ENCODE peak calls at places on chromosomes 2 and 18, in five cellular contexts. One of them, this sample, is unnamed.

GRCh38 chr18:3088444-3088843 is 75.5 kb upstream of the LPIN2 start:
- DNase-seq in OCI-LY7: no peak
- DNase-seq in tibial artery: no peak
- DNase-seq in heart left ventricle: no peak
- DNase-seq in PC-9: no peak
- DNase-seq in this sample: no peak

GRCh38 chr2:75622500-75622899 is 24.1 kb upstream of the MRPL19 start:
- DNase-seq in heart left ventricle: no peak
- DNase-seq in PC-9: no peak
- DNase-seq in OCI-LY7: no peak
- DNase-seq in tibial artery: no peak
- DNase-seq in this sample: no peak

GRCh38 chr2:236715511-236715961 is 145.9 kb downstream of the ACKR3 start:
- DNase-seq in OCI-LY7: no peak
- DNase-seq in heart left ventricle: no peak
- DNase-seq in PC-9: no peak
- DNase-seq in tibial artery: peak
- DNase-seq in this sample: no peak

GRCh38 chr2:96907405-96908041 is 37.6 kb upstream of the SEMA4C start:
- DNase-seq in tibial artery: peak
- DNase-seq in heart left ventricle: peak
- DNase-seq in OCI-LY7: no peak
- DNase-seq in PC-9: no peak
- DNase-seq in this sample: no peak

GRCh38 chr2:11811036-11811654 is 64.7 kb downstream of the LPIN1 start:
- DNase-seq in tibial artery: no peak
- DNase-seq in PC-9: no peak
- DNase-seq in heart left ventricle: no peak
- DNase-seq in OCI-LY7: no peak
- DNase-seq in this sample: no peak

GRCh38 chr2:176399199-176399598 is 130.0 kb downstream of the MTX2 start:
- DNase-seq in heart left ventricle: no peak
- DNase-seq in PC-9: no peak
- DNase-seq in tibial artery: no peak
- DNase-seq in OCI-LY7: no peak
- DNase-seq in this sample: no peak

GRCh38 chr2:134411828-134412638 is 158.2 kb downstream of the MGAT5 start:
- DNase-seq in heart left ventricle: no peak
- DNase-seq in tibial artery: peak
- DNase-seq in PC-9: peak
- DNase-seq in OCI-LY7: peak
- DNase-seq in this sample: peak

GRCh38 chr2:72915907-72916742 is 1.2 kb upstream of the EMX1 start:
- DNase-seq in OCI-LY7: peak
- DNase-seq in tibial artery: no peak
- DNase-seq in PC-9: peak
- DNase-seq in heart left ventricle: no peak
- DNase-seq in this sample: no peak

GRCh38 chr2:5035134-5035533 is 657.0 kb upstream of the SOX11 start:
- DNase-seq in PC-9: no peak
- DNase-seq in heart left ventricle: no peak
- DNase-seq in tibial artery: no peak
- DNase-seq in OCI-LY7: no peak
- DNase-seq in this sample: no peak

GRCh38 chr2:66903126-66903654 is 468.3 kb downstream of the MEIS1 start:
- DNase-seq in heart left ventricle: no peak
- DNase-seq in OCI-LY7: no peak
- DNase-seq in PC-9: no peak
- DNase-seq in tibial artery: no peak
- DNase-seq in this sample: no peak

GRCh38 chr18:45625596-45625995 is 10.3 kb downstream of the SLC14A2 start:
- DNase-seq in PC-9: no peak
- DNase-seq in OCI-LY7: no peak
- DNase-seq in heart left ventricle: no peak
- DNase-seq in tibial artery: no peak
- DNase-seq in this sample: no peak

GRCh38 chr2:157839162-157839801 is 36.8 kb downstream of the ACVR1 start:
- DNase-seq in OCI-LY7: no peak
- DNase-seq in heart left ventricle: no peak
- DNase-seq in tibial artery: peak
- DNase-seq in PC-9: peak
- DNase-seq in this sample: peak

GRCh38 chr18:55266981-55267380 is 307.7 kb upstream of the CCDC68 start:
- DNase-seq in OCI-LY7: no peak
- DNase-seq in tibial artery: no peak
- DNase-seq in heart left ventricle: no peak
- DNase-seq in PC-9: no peak
- DNase-seq in this sample: no peak

GRCh38 chr2:66173635-66174034 is 261.3 kb upstream of the MEIS1 start:
- DNase-seq in OCI-LY7: no peak
- DNase-seq in PC-9: no peak
- DNase-seq in heart left ventricle: no peak
- DNase-seq in tibial artery: no peak
- DNase-seq in this sample: no peak

GRCh38 chr2:112794131-112794733 is 9.9 kb upstream of the IL1A start:
- DNase-seq in PC-9: peak
- DNase-seq in tibial artery: peak
- DNase-seq in OCI-LY7: peak
- DNase-seq in heart left ventricle: no peak
- DNase-seq in this sample: peak

GRCh38 chr2:158099716-158100115 is 2.0 kb upstream of the UPP2 start:
- DNase-seq in heart left ventricle: no peak
- DNase-seq in OCI-LY7: no peak
- DNase-seq in tibial artery: no peak
- DNase-seq in PC-9: no peak
- DNase-seq in this sample: no peak

GRCh38 chr2:170461875-170462274 is 253.3 kb upstream of the SP5 start:
- DNase-seq in OCI-LY7: no peak
- DNase-seq in heart left ventricle: no peak
- DNase-seq in tibial artery: no peak
- DNase-seq in PC-9: no peak
- DNase-seq in this sample: no peak

GRCh38 chr18:33567705-33568104 is 10.3 kb upstream of the ASXL3 start:
- DNase-seq in OCI-LY7: no peak
- DNase-seq in tibial artery: no peak
- DNase-seq in heart left ventricle: no peak
- DNase-seq in PC-9: no peak
- DNase-seq in this sample: no peak

GRCh38 chr18:79241755-79242154 is 154.0 kb upstream of the NFATC1 start:
- DNase-seq in heart left ventricle: no peak
- DNase-seq in tibial artery: no peak
- DNase-seq in OCI-LY7: peak
- DNase-seq in PC-9: no peak
- DNase-seq in this sample: no peak

GRCh38 chr2:72143441-72144356 is 4.0 kb downstream of the CYP26B1 start:
- DNase-seq in OCI-LY7: no peak
- DNase-seq in tibial artery: no peak
- DNase-seq in heart left ventricle: peak
- DNase-seq in PC-9: no peak
- DNase-seq in this sample: no peak

GRCh38 chr2:168660859-168661258 is 141.6 kb upstream of the NOSTRIN start:
- DNase-seq in OCI-LY7: no peak
- DNase-seq in PC-9: no peak
- DNase-seq in heart left ventricle: no peak
- DNase-seq in tibial artery: no peak
- DNase-seq in this sample: no peak

GRCh38 chr2:54435325-54435724 is 20.8 kb upstream of the SPTBN1 start:
- DNase-seq in heart left ventricle: no peak
- DNase-seq in OCI-LY7: no peak
- DNase-seq in PC-9: no peak
- DNase-seq in tibial artery: no peak
- DNase-seq in this sample: no peak

GRCh38 chr2:27915191-27915590 is 24.7 kb downstream of the BABAM2 start:
- DNase-seq in tibial artery: peak
- DNase-seq in heart left ventricle: no peak
- DNase-seq in OCI-LY7: no peak
- DNase-seq in PC-9: no peak
- DNase-seq in this sample: no peak

GRCh38 chr2:46480562-46480961 is 1.2 kb downstream of the TMEM247 start:
- DNase-seq in tibial artery: no peak
- DNase-seq in heart left ventricle: no peak
- DNase-seq in PC-9: no peak
- DNase-seq in OCI-LY7: no peak
- DNase-seq in this sample: no peak

GRCh38 chr2:136023416-136023815 is 38.0 kb upstream of the DARS1 start:
- DNase-seq in heart left ventricle: no peak
- DNase-seq in OCI-LY7: no peak
- DNase-seq in PC-9: no peak
- DNase-seq in tibial artery: no peak
- DNase-seq in this sample: no peak

GRCh38 chr2:15666776-15667578 is 75.3 kb downstream of the DDX1 start:
- DNase-seq in heart left ventricle: no peak
- DNase-seq in tibial artery: no peak
- DNase-seq in PC-9: no peak
- DNase-seq in OCI-LY7: no peak
- DNase-seq in this sample: no peak

GRCh38 chr2:15669375-15669910 is 77.8 kb downstream of the DDX1 start:
- DNase-seq in tibial artery: no peak
- DNase-seq in PC-9: no peak
- DNase-seq in heart left ventricle: no peak
- DNase-seq in OCI-LY7: no peak
- DNase-seq in this sample: no peak

GRCh38 chr2:15670469-15670868 is 78.8 kb downstream of the DDX1 start:
- DNase-seq in PC-9: no peak
- DNase-seq in tibial artery: no peak
- DNase-seq in OCI-LY7: no peak
- DNase-seq in heart left ventricle: no peak
- DNase-seq in this sample: no peak

GRCh38 chr2:15667579-15668556 is 76.2 kb downstream of the DDX1 start:
- DNase-seq in OCI-LY7: no peak
- DNase-seq in PC-9: no peak
- DNase-seq in heart left ventricle: no peak
- DNase-seq in tibial artery: no peak
- DNase-seq in this sample: no peak

DNA sequence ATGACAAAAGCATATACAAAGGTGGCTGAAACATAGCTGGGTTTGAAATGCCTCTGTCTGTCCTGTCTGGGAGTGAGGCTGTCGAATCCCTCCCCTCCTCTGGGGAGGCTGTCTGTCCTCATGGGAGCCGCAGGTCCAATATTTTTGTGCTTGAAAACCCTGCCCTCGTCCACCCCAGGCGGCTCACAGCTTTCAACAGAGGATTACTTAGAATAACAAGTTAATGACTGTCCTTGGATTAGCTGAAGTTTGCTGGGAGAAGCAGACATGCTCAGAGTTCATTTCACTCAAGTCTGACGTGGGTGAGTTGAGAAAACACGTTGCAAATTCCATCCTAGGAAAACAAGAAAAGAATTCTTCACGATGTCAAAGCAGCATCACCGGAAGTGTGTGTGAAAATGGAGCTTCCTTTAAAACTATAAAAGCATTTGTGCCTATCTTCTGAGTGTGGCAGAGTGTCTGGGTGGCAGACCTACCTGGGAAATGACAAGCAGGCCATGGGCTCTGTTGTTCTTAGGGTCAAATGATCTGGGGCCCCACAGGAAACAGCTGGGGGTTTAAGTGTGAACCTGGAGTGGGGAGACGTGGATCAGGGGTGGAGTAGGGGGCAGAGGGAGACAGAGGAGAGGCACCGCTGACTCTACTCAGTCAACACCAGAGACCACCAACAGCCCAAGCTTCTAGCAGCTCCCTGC is 77.1 kb downstream of the DDX1 start:
- DNase-seq in PC-9: no peak
- DNase-seq in OCI-LY7: no peak
- DNase-seq in tibial artery: no peak
- DNase-seq in heart left ventricle: no peak
- DNase-seq in this sample: peak
- H3K27ac ChIP-seq in PC-9: no peak
- H3K27ac ChIP-seq in OCI-LY7: no peak
- H3K27ac ChIP-seq in tibial artery: no peak
- H3K27ac ChIP-seq in heart left ventricle: no peak
- H3K27ac ChIP-seq in this sample: peak

GRCh38 chr2:200077210-200077650 is 121.8 kb downstream of the MAIP1 start:
- DNase-seq in heart left ventricle: no peak
- DNase-seq in OCI-LY7: no peak
- DNase-seq in tibial artery: no peak
- DNase-seq in PC-9: peak
- DNase-seq in this sample: peak
- H3K4me3 ChIP-seq in heart left ventricle: no peak
- H3K4me3 ChIP-seq in OCI-LY7: no peak
- H3K4me3 ChIP-seq in tibial artery: no peak
- H3K4me3 ChIP-seq in PC-9: peak
- H3K4me3 ChIP-seq in this sample: no peak

DNA sequence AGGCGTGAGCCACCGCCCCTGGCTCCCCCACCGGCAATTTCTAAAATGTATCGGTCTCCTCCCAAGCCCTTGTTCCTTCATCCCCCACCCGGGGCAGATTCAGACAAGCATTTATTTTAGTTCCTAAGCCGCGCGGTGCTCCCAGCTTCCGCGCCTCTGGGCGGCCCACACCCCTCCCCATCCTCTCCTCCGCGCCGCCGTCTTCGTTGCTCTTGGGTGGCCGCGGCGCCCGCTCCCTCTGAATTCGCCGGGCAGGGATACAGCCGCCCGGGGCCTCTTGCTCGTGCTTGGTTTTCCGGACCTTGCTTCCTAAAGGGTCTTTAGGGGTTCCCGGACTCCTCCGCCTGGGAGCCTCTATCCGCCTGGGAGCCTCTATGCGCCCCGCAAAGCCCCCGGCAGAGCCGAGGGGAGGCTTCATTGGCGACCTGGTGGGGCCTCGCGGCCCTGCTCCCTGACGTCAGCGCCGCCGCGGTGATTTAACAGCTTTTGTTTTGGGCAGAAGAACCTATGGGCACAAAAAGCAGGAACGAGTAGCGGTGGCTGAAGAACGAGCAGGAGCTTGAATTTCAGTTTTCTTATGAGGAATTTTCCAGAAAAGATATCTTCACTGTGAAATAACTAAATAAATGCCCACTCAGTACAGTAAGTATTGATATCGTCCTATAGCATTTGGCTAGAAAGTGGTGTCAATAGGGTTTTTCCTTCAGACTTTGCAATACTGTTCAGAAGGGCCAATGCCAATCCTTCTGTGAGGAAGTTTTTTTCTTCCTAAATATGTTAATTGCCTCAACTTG is 37.3 kb downstream of the PRKRA start:
- DNase-seq in PC-9: peak
- DNase-seq in tibial artery: peak
- DNase-seq in OCI-LY7: no peak
- DNase-seq in heart left ventricle: peak
- DNase-seq in this sample: peak
- TF ChIP-seq CTCF in PC-9: no peak
- TF ChIP-seq CTCF in tibial artery: peak
- TF ChIP-seq CTCF in OCI-LY7: no peak
- TF ChIP-seq CTCF in heart left ventricle: no peak
- TF ChIP-seq CTCF in this sample: no peak

GRCh38 chr2:8306530-8307351 is 375.1 kb upstream of the ID2 start:
- DNase-seq in heart left ventricle: no peak
- DNase-seq in PC-9: no peak
- DNase-seq in OCI-LY7: no peak
- DNase-seq in tibial artery: no peak
- DNase-seq in this sample: peak

GRCh38 chr2:8304821-8305766 is 376.8 kb upstream of the ID2 start:
- DNase-seq in tibial artery: peak
- DNase-seq in OCI-LY7: no peak
- DNase-seq in heart left ventricle: no peak
- DNase-seq in PC-9: no peak
- DNase-seq in this sample: no peak

GRCh38 chr2:8300905-8301304 is 381.0 kb upstream of the ID2 start:
- DNase-seq in heart left ventricle: no peak
- DNase-seq in PC-9: no peak
- DNase-seq in tibial artery: no peak
- DNase-seq in OCI-LY7: no peak
- DNase-seq in this sample: no peak

GRCh38 chr2:8300216-8300615 is 381.6 kb upstream of the ID2 start:
- DNase-seq in OCI-LY7: no peak
- DNase-seq in tibial artery: no peak
- DNase-seq in heart left ventricle: no peak
- DNase-seq in PC-9: no peak
- DNase-seq in this sample: no peak

GRCh38 chr2:8303322-8303832 is 378.5 kb upstream of the ID2 start:
- DNase-seq in PC-9: no peak
- DNase-seq in heart left ventricle: peak
- DNase-seq in OCI-LY7: peak
- DNase-seq in tibial artery: peak
- DNase-seq in this sample: no peak
- H3K27ac ChIP-seq in PC-9: no peak
- H3K27ac ChIP-seq in heart left ventricle: no peak
- H3K27ac ChIP-seq in OCI-LY7: peak
- H3K27ac ChIP-seq in tibial artery: peak
- H3K27ac ChIP-seq in this sample: no peak